ENCODE peak calls at places on chromosomes 7 and 10, in five cellular contexts. H, Y, B, M and F are unnamed samples.

GRCh38 chr7:2508327-2509231 is 11.0 kb upstream of the LFNG start:
- DNase-seq in H (no peak), Y (peak), B (peak), M (no peak), F (peak)

GRCh38 chr10:92997620-92998019 is 63.0 kb upstream of the CYP26C1 start:
- DNase-seq in H (no peak), Y (no peak), B (no peak), M (no peak), F (no peak)

GRCh38 chr7:12436896-12437535 is 33.4 kb upstream of the VWDE start:
- DNase-seq in H (peak), Y (peak), B (no peak), M (peak), F (no peak)

GRCh38 chr10:43110318-43111071 is 27.8 kb upstream of the CSGALNACT2 start:
- DNase-seq in H (peak), Y (no peak), B (no peak), M (peak), F (no peak)

GRCh38 chr10:4460267-4460666 is 365.7 kb upstream of the AKR1E2 start:
- DNase-seq in H (no peak), Y (no peak), B (no peak), M (no peak), F (no peak)

GRCh38 chr7:80542398-80542797 is 30.5 kb upstream of the GNAT3 start:
- DNase-seq in H (peak), Y (no peak), B (no peak), M (peak), F (no peak)

GRCh38 chr7:139046143-139046542 is 10.3 kb upstream of the ZC3HAV1L start:
- DNase-seq in H (no peak), Y (no peak), B (no peak), M (no peak), F (no peak)

GRCh38 chr10:68231916-68232315 is at the start of gene ATOH7:
- DNase-seq in H (no peak), Y (peak), B (no peak), M (no peak), F (no peak)

GRCh38 chr7:142749218-142749993 is at the start of gene PRSS1:
- DNase-seq in H (no peak), Y (no peak), B (no peak), M (no peak), F (no peak)

GRCh38 chr10:129323311-129323710 is 143.7 kb upstream of the MGMT start:
- DNase-seq in H (no peak), Y (peak), B (no peak), M (no peak), F (no peak)

GRCh38 chr7:140688341-140688740 is 8.2 kb upstream of the NDUFB2 start:
- DNase-seq in H (no peak), Y (no peak), B (peak), M (no peak), F (no peak)

GRCh38 chr7:75040512-75040911 is 33.1 kb downstream of the RCC1L start:
- DNase-seq in H (no peak), Y (no peak), B (no peak), M (no peak), F (peak)

GRCh38 chr10:61798711-61799110 is 102.8 kb upstream of the ARID5B start:
- DNase-seq in H (no peak), Y (no peak), B (no peak), M (no peak), F (no peak)

GRCh38 chr10:52030051-52030867 is 283.8 kb upstream of the DKK1 start:
- DNase-seq in H (peak), Y (no peak), B (no peak), M (peak), F (no peak)

GRCh38 chr7:152891160-152891621 is 131.6 kb downstream of the ACTR3B start:
- DNase-seq in H (no peak), Y (no peak), B (peak), M (no peak), F (no peak)

GRCh38 chr10:42939237-42939636 is 137.6 kb upstream of the RET start:
- DNase-seq in H (no peak), Y (no peak), B (peak), M (no peak), F (no peak)

GRCh38 chr10:89278034-89278535 is 23.8 kb upstream of the IFIT2 start:
- DNase-seq in H (peak), Y (no peak), B (no peak), M (peak), F (no peak)

GRCh38 chr7:7799138-7799537 is 80.7 kb upstream of the RPA3 start:
- DNase-seq in H (peak), Y (no peak), B (no peak), M (no peak), F (no peak)

GRCh38 chr10:110149259-110149658 is 58.1 kb upstream of the MXI1 start:
- DNase-seq in H (no peak), Y (no peak), B (no peak), M (no peak), F (no peak)

GRCh38 chr10:94098916-94099315 is 105.2 kb downstream of the PLCE1 start:
- DNase-seq in H (no peak), Y (no peak), B (no peak), M (peak), F (no peak)

GRCh38 chr10:111129348-111129747 is 52.5 kb downstream of the ADRA2A start:
- DNase-seq in H (no peak), Y (no peak), B (no peak), M (no peak), F (no peak)

GRCh38 chr7:19362099-19362498 is 216.9 kb upstream of the FERD3L start:
- DNase-seq in H (peak), Y (no peak), B (no peak), M (peak), F (no peak)

GRCh38 chr7:112707655-112708054 is 82.5 kb downstream of the TMEM168 start:
- DNase-seq in H (no peak), Y (no peak), B (no peak), M (no peak), F (no peak)

GRCh38 chr7:78383096-78383495 is 584.5 kb downstream of the PHTF2 start:
- DNase-seq in H (no peak), Y (no peak), B (no peak), M (no peak), F (no peak)

GRCh38 chr7:119935418-119936025 is 337.5 kb upstream of the KCND2 start:
- DNase-seq in H (peak), Y (peak), B (no peak), M (peak), F (peak)
- TF ChIP-seq CTCF in H (peak), Y (peak), B (no peak), M (peak), F (peak)

GRCh38 chr10:29409241-29410051 is 120.6 kb downstream of the LYZL1 start:
- DNase-seq in H (peak), Y (no peak), B (peak), M (peak), F (peak)
- TF ChIP-seq CTCF in H (no peak), Y (no peak), B (no peak), M (no peak), F (peak)

DNA sequence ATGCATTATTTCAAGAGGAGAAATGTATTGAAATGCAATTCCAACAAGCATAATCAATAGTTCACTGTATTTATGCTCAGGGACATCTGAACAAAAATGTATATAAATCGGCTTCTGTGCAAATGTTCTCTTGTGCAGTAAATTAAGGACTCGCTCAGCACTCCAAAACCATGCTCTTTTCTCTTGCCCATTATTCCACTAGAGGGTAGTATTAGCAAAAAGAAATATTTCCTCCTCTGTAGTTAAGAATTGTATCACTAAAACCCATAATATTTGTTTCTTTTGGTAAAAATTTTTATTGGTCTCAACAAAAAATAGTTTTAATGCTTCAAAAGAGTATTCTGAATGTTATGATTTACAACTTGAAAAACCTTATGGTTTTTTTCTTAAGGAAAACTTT is 803.1 kb downstream of the PCDH15 start:
- DNase-seq in H (no peak), Y (peak), B (no peak), M (no peak), F (no peak)
- TF ChIP-seq CTCF in H (no peak), Y (peak), B (no peak), M (no peak), F (peak)

GRCh38 chr10:33484787-33485186 is 150.3 kb upstream of the NRP1 start:
- DNase-seq in H (peak), Y (peak), B (no peak), M (peak), F (no peak)
- TF ChIP-seq CTCF in H (no peak), Y (no peak), B (no peak), M (no peak), F (no peak)

GRCh38 chr10:23657677-23658076 is 218.8 kb downstream of the OTUD1 start:
- DNase-seq in H (no peak), Y (no peak), B (no peak), M (no peak), F (no peak)

DNA sequence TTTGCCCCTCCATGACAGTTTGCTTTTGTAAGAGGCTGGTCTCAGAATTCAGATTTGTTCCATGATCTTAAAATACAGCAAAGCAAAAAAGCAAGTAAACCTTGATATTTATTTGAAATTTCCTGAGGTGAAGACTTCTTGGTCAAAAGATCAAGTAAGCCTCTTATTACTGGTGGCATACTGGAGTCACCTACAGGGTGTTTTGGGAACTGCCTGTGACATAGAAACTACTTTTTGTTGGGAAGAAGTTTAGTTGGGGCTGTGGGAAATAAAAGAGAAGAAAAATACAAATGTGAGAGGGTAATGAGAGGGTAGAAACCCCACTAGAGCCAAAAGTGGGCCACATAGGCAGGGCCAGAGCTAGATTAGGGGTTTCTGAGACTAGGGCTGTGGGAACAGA is 217.9 kb downstream of the OTUD1 start:
- DNase-seq in H (no peak), Y (peak), B (no peak), M (no peak), F (no peak)
- TF ChIP-seq CTCF in H (peak), Y (peak), B (no peak), M (no peak), F (no peak)